ENCODE peak calls at places on chromosome X, in eight cellular contexts. One of them, this sample, is unnamed.

GRCh38 chrX:13899607-13900006 is 82.7 kb upstream of the GPM6B start:
- DNase-seq in ascending aorta: peak
- DNase-seq in H54: peak
- DNase-seq in Calu3: peak
- DNase-seq in IMR-90: peak
- DNase-seq in Ammon's horn: peak
- DNase-seq in tibial artery: peak
- DNase-seq in activated naive CD4-positive, alpha-beta T cell treated with anti-CD3 and anti-CD28 coated beads, Interleukin-2, amount 10 ng/mL, durations not matched to agents 7 days and 5 days: no peak
- DNase-seq in this sample: peak

GRCh38 chrX:141278306-141278705 is 36.0 kb upstream of the SPANXC start:
- DNase-seq in IMR-90: peak
- DNase-seq in ascending aorta: no peak
- DNase-seq in tibial artery: no peak
- DNase-seq in Ammon's horn: peak
- DNase-seq in activated naive CD4-positive, alpha-beta T cell treated with anti-CD3 and anti-CD28 coated beads, Interleukin-2, amount 10 ng/mL, durations not matched to agents 7 days and 5 days: no peak
- DNase-seq in H54: no peak
- DNase-seq in Calu3: peak
- DNase-seq in this sample: no peak

GRCh38 chrX:38305971-38306370 is 21.3 kb downstream of the RPGR start:
- DNase-seq in ascending aorta: no peak
- DNase-seq in Calu3: no peak
- DNase-seq in H54: no peak
- DNase-seq in tibial artery: no peak
- DNase-seq in Ammon's horn: no peak
- DNase-seq in activated naive CD4-positive, alpha-beta T cell treated with anti-CD3 and anti-CD28 coated beads, Interleukin-2, amount 10 ng/mL, durations not matched to agents 7 days and 5 days: no peak
- DNase-seq in IMR-90: no peak
- DNase-seq in this sample: no peak

GRCh38 chrX:121028419-121028818 is 19.0 kb upstream of the GLUD2 start:
- DNase-seq in Ammon's horn: no peak
- DNase-seq in activated naive CD4-positive, alpha-beta T cell treated with anti-CD3 and anti-CD28 coated beads, Interleukin-2, amount 10 ng/mL, durations not matched to agents 7 days and 5 days: no peak
- DNase-seq in tibial artery: no peak
- DNase-seq in H54: no peak
- DNase-seq in IMR-90: no peak
- DNase-seq in ascending aorta: no peak
- DNase-seq in Calu3: no peak
- DNase-seq in this sample: no peak

GRCh38 chrX:123803331-123803983 is 56.4 kb upstream of the XIAP start:
- DNase-seq in Calu3: peak
- DNase-seq in activated naive CD4-positive, alpha-beta T cell treated with anti-CD3 and anti-CD28 coated beads, Interleukin-2, amount 10 ng/mL, durations not matched to agents 7 days and 5 days: peak
- DNase-seq in tibial artery: peak
- DNase-seq in ascending aorta: no peak
- DNase-seq in H54: no peak
- DNase-seq in IMR-90: peak
- DNase-seq in Ammon's horn: no peak
- DNase-seq in this sample: peak

GRCh38 chrX:109624022-109624421 is 950 bp downstream of the KCNE5 start:
- DNase-seq in Calu3: no peak
- DNase-seq in Ammon's horn: peak
- DNase-seq in activated naive CD4-positive, alpha-beta T cell treated with anti-CD3 and anti-CD28 coated beads, Interleukin-2, amount 10 ng/mL, durations not matched to agents 7 days and 5 days: no peak
- DNase-seq in tibial artery: no peak
- DNase-seq in H54: no peak
- DNase-seq in IMR-90: no peak
- DNase-seq in ascending aorta: no peak
- DNase-seq in this sample: no peak

GRCh38 chrX:93242897-93243296 is 430.5 kb downstream of the NAP1L3 start:
- DNase-seq in tibial artery: no peak
- DNase-seq in Calu3: no peak
- DNase-seq in Ammon's horn: no peak
- DNase-seq in IMR-90: no peak
- DNase-seq in activated naive CD4-positive, alpha-beta T cell treated with anti-CD3 and anti-CD28 coated beads, Interleukin-2, amount 10 ng/mL, durations not matched to agents 7 days and 5 days: no peak
- DNase-seq in ascending aorta: no peak
- DNase-seq in H54: no peak
- DNase-seq in this sample: no peak

GRCh38 chrX:42519666-42520231 is 258.2 kb downstream of the PPP1R2C start:
- DNase-seq in tibial artery: no peak
- DNase-seq in Ammon's horn: no peak
- DNase-seq in Calu3: peak
- DNase-seq in ascending aorta: no peak
- DNase-seq in H54: no peak
- DNase-seq in activated naive CD4-positive, alpha-beta T cell treated with anti-CD3 and anti-CD28 coated beads, Interleukin-2, amount 10 ng/mL, durations not matched to agents 7 days and 5 days: no peak
- DNase-seq in IMR-90: peak
- DNase-seq in this sample: no peak

GRCh38 chrX:103362504-103362903 is 6.2 kb downstream of the TCEAL9 start:
- DNase-seq in Ammon's horn: no peak
- DNase-seq in activated naive CD4-positive, alpha-beta T cell treated with anti-CD3 and anti-CD28 coated beads, Interleukin-2, amount 10 ng/mL, durations not matched to agents 7 days and 5 days: no peak
- DNase-seq in ascending aorta: no peak
- DNase-seq in tibial artery: no peak
- DNase-seq in H54: no peak
- DNase-seq in IMR-90: peak
- DNase-seq in Calu3: no peak
- DNase-seq in this sample: no peak

GRCh38 chrX:9781941-9782340 is 4.3 kb upstream of the SHROOM2 start:
- DNase-seq in IMR-90: no peak
- DNase-seq in ascending aorta: no peak
- DNase-seq in Ammon's horn: no peak
- DNase-seq in tibial artery: no peak
- DNase-seq in Calu3: no peak
- DNase-seq in H54: no peak
- DNase-seq in activated naive CD4-positive, alpha-beta T cell treated with anti-CD3 and anti-CD28 coated beads, Interleukin-2, amount 10 ng/mL, durations not matched to agents 7 days and 5 days: no peak
- DNase-seq in this sample: no peak

GRCh38 chrX:51420610-51421009 is 75.8 kb downstream of the NUDT11 start:
- DNase-seq in H54: no peak
- DNase-seq in ascending aorta: no peak
- DNase-seq in IMR-90: peak
- DNase-seq in Ammon's horn: peak
- DNase-seq in Calu3: peak
- DNase-seq in activated naive CD4-positive, alpha-beta T cell treated with anti-CD3 and anti-CD28 coated beads, Interleukin-2, amount 10 ng/mL, durations not matched to agents 7 days and 5 days: peak
- DNase-seq in tibial artery: no peak
- DNase-seq in this sample: peak

GRCh38 chrX:46573896-46574336 is 351 bp downstream of the CHST7 start:
- DNase-seq in Calu3: peak
- DNase-seq in tibial artery: peak
- DNase-seq in activated naive CD4-positive, alpha-beta T cell treated with anti-CD3 and anti-CD28 coated beads, Interleukin-2, amount 10 ng/mL, durations not matched to agents 7 days and 5 days: peak
- DNase-seq in Ammon's horn: no peak
- DNase-seq in H54: no peak
- DNase-seq in ascending aorta: no peak
- DNase-seq in IMR-90: peak
- DNase-seq in this sample: peak

GRCh38 chrX:5399403-5399802 is 829.3 kb downstream of the NLGN4X start:
- DNase-seq in IMR-90: no peak
- DNase-seq in activated naive CD4-positive, alpha-beta T cell treated with anti-CD3 and anti-CD28 coated beads, Interleukin-2, amount 10 ng/mL, durations not matched to agents 7 days and 5 days: no peak
- DNase-seq in ascending aorta: no peak
- DNase-seq in H54: no peak
- DNase-seq in Calu3: no peak
- DNase-seq in Ammon's horn: no peak
- DNase-seq in tibial artery: no peak
- DNase-seq in this sample: no peak

GRCh38 chrX:49040376-49040955 is 2.7 kb downstream of the TFE3 start:
- DNase-seq in Ammon's horn: no peak
- DNase-seq in Calu3: no peak
- DNase-seq in ascending aorta: no peak
- DNase-seq in activated naive CD4-positive, alpha-beta T cell treated with anti-CD3 and anti-CD28 coated beads, Interleukin-2, amount 10 ng/mL, durations not matched to agents 7 days and 5 days: no peak
- DNase-seq in IMR-90: peak
- DNase-seq in H54: no peak
- DNase-seq in tibial artery: no peak
- DNase-seq in this sample: no peak

GRCh38 chrX:25012433-25012735 is 3.4 kb downstream of the ARX start:
- DNase-seq in Calu3: no peak
- DNase-seq in ascending aorta: no peak
- DNase-seq in IMR-90: no peak
- DNase-seq in Ammon's horn: no peak
- DNase-seq in tibial artery: no peak
- DNase-seq in activated naive CD4-positive, alpha-beta T cell treated with anti-CD3 and anti-CD28 coated beads, Interleukin-2, amount 10 ng/mL, durations not matched to agents 7 days and 5 days: no peak
- DNase-seq in H54: no peak
- DNase-seq in this sample: no peak

GRCh38 chrX:50799531-50799961 is 14.4 kb downstream of the SHROOM4 start:
- DNase-seq in Calu3: no peak
- DNase-seq in ascending aorta: no peak
- DNase-seq in activated naive CD4-positive, alpha-beta T cell treated with anti-CD3 and anti-CD28 coated beads, Interleukin-2, amount 10 ng/mL, durations not matched to agents 7 days and 5 days: no peak
- DNase-seq in tibial artery: no peak
- DNase-seq in H54: no peak
- DNase-seq in Ammon's horn: no peak
- DNase-seq in IMR-90: peak
- DNase-seq in this sample: no peak

GRCh38 chrX:130560558-130560957 is 158.8 kb downstream of the RBMX2 start:
- DNase-seq in activated naive CD4-positive, alpha-beta T cell treated with anti-CD3 and anti-CD28 coated beads, Interleukin-2, amount 10 ng/mL, durations not matched to agents 7 days and 5 days: no peak
- DNase-seq in IMR-90: no peak
- DNase-seq in tibial artery: no peak
- DNase-seq in H54: no peak
- DNase-seq in ascending aorta: no peak
- DNase-seq in Calu3: no peak
- DNase-seq in Ammon's horn: no peak
- DNase-seq in this sample: no peak

GRCh38 chrX:29233592-29234179 is 646.4 kb downstream of the IL1RAPL1 start:
- DNase-seq in IMR-90: no peak
- DNase-seq in tibial artery: no peak
- DNase-seq in ascending aorta: no peak
- DNase-seq in H54: no peak
- DNase-seq in Ammon's horn: no peak
- DNase-seq in activated naive CD4-positive, alpha-beta T cell treated with anti-CD3 and anti-CD28 coated beads, Interleukin-2, amount 10 ng/mL, durations not matched to agents 7 days and 5 days: no peak
- DNase-seq in Calu3: no peak
- DNase-seq in this sample: no peak

GRCh38 chrX:71998836-71999509 is 88.3 kb downstream of the NHSL2 start:
- DNase-seq in ascending aorta: no peak
- DNase-seq in IMR-90: no peak
- DNase-seq in H54: peak
- DNase-seq in activated naive CD4-positive, alpha-beta T cell treated with anti-CD3 and anti-CD28 coated beads, Interleukin-2, amount 10 ng/mL, durations not matched to agents 7 days and 5 days: peak
- DNase-seq in Calu3: peak
- DNase-seq in tibial artery: peak
- DNase-seq in Ammon's horn: peak
- DNase-seq in this sample: no peak

GRCh38 chrX:120308558-120308957 is 2.7 kb downstream of the TMEM255A start:
- DNase-seq in IMR-90: no peak
- DNase-seq in ascending aorta: no peak
- DNase-seq in Calu3: peak
- DNase-seq in Ammon's horn: no peak
- DNase-seq in activated naive CD4-positive, alpha-beta T cell treated with anti-CD3 and anti-CD28 coated beads, Interleukin-2, amount 10 ng/mL, durations not matched to agents 7 days and 5 days: no peak
- DNase-seq in H54: no peak
- DNase-seq in tibial artery: no peak
- DNase-seq in this sample: no peak

GRCh38 chrX:117641913-117642656 is 474.5 kb downstream of the KLHL13 start:
- DNase-seq in activated naive CD4-positive, alpha-beta T cell treated with anti-CD3 and anti-CD28 coated beads, Interleukin-2, amount 10 ng/mL, durations not matched to agents 7 days and 5 days: no peak
- DNase-seq in tibial artery: no peak
- DNase-seq in H54: no peak
- DNase-seq in Ammon's horn: no peak
- DNase-seq in Calu3: no peak
- DNase-seq in ascending aorta: no peak
- DNase-seq in IMR-90: no peak
- DNase-seq in this sample: no peak

GRCh38 chrX:112841114-112841819 is 636 bp upstream of the AMOT start:
- DNase-seq in activated naive CD4-positive, alpha-beta T cell treated with anti-CD3 and anti-CD28 coated beads, Interleukin-2, amount 10 ng/mL, durations not matched to agents 7 days and 5 days: peak
- DNase-seq in ascending aorta: peak
- DNase-seq in Ammon's horn: peak
- DNase-seq in tibial artery: peak
- DNase-seq in H54: peak
- DNase-seq in IMR-90: peak
- DNase-seq in Calu3: peak
- DNase-seq in this sample: peak

GRCh38 chrX:136220535-136220934 is 30.7 kb downstream of the MAP7D3 start:
- DNase-seq in IMR-90: no peak
- DNase-seq in tibial artery: no peak
- DNase-seq in Ammon's horn: no peak
- DNase-seq in activated naive CD4-positive, alpha-beta T cell treated with anti-CD3 and anti-CD28 coated beads, Interleukin-2, amount 10 ng/mL, durations not matched to agents 7 days and 5 days: no peak
- DNase-seq in H54: no peak
- DNase-seq in ascending aorta: no peak
- DNase-seq in Calu3: no peak
- DNase-seq in this sample: peak

GRCh38 chrX:29965634-29966033 is 249.7 kb upstream of the MAGEB2 start:
- DNase-seq in H54: no peak
- DNase-seq in IMR-90: no peak
- DNase-seq in Ammon's horn: no peak
- DNase-seq in tibial artery: no peak
- DNase-seq in activated naive CD4-positive, alpha-beta T cell treated with anti-CD3 and anti-CD28 coated beads, Interleukin-2, amount 10 ng/mL, durations not matched to agents 7 days and 5 days: no peak
- DNase-seq in ascending aorta: no peak
- DNase-seq in Calu3: no peak
- DNase-seq in this sample: no peak

GRCh38 chrX:16162391-16162790 is 4.9 kb upstream of the MAGEB17 start:
- DNase-seq in H54: no peak
- DNase-seq in Calu3: no peak
- DNase-seq in tibial artery: no peak
- DNase-seq in activated naive CD4-positive, alpha-beta T cell treated with anti-CD3 and anti-CD28 coated beads, Interleukin-2, amount 10 ng/mL, durations not matched to agents 7 days and 5 days: no peak
- DNase-seq in Ammon's horn: no peak
- DNase-seq in IMR-90: no peak
- DNase-seq in ascending aorta: no peak
- DNase-seq in this sample: no peak

GRCh38 chrX:139932077-139932900 is 564 bp downstream of the ATP11C start:
- DNase-seq in Ammon's horn: peak
- DNase-seq in H54: peak
- DNase-seq in ascending aorta: peak
- DNase-seq in tibial artery: peak
- DNase-seq in activated naive CD4-positive, alpha-beta T cell treated with anti-CD3 and anti-CD28 coated beads, Interleukin-2, amount 10 ng/mL, durations not matched to agents 7 days and 5 days: peak
- DNase-seq in Calu3: peak
- DNase-seq in IMR-90: peak
- DNase-seq in this sample: peak

GRCh38 chrX:131816551-131817136 is 206.5 kb upstream of the STK26 start:
- DNase-seq in H54: no peak
- DNase-seq in ascending aorta: peak
- DNase-seq in Ammon's horn: peak
- DNase-seq in tibial artery: peak
- DNase-seq in activated naive CD4-positive, alpha-beta T cell treated with anti-CD3 and anti-CD28 coated beads, Interleukin-2, amount 10 ng/mL, durations not matched to agents 7 days and 5 days: peak
- DNase-seq in Calu3: no peak
- DNase-seq in IMR-90: peak
- DNase-seq in this sample: no peak

GRCh38 chrX:31854716-31855115 is 782.9 kb upstream of the FTHL17 start:
- DNase-seq in ascending aorta: no peak
- DNase-seq in H54: no peak
- DNase-seq in Ammon's horn: no peak
- DNase-seq in IMR-90: no peak
- DNase-seq in tibial artery: no peak
- DNase-seq in Calu3: no peak
- DNase-seq in activated naive CD4-positive, alpha-beta T cell treated with anti-CD3 and anti-CD28 coated beads, Interleukin-2, amount 10 ng/mL, durations not matched to agents 7 days and 5 days: no peak
- DNase-seq in this sample: no peak

GRCh38 chrX:48649109-48649508 is 34.5 kb upstream of the WAS start:
- DNase-seq in H54: no peak
- DNase-seq in ascending aorta: no peak
- DNase-seq in Calu3: no peak
- DNase-seq in tibial artery: no peak
- DNase-seq in IMR-90: peak
- DNase-seq in Ammon's horn: no peak
- DNase-seq in activated naive CD4-positive, alpha-beta T cell treated with anti-CD3 and anti-CD28 coated beads, Interleukin-2, amount 10 ng/mL, durations not matched to agents 7 days and 5 days: no peak
- DNase-seq in this sample: no peak

GRCh38 chrX:119374736-119375135 is 24.4 kb upstream of the SLC25A43 start:
- DNase-seq in ascending aorta: no peak
- DNase-seq in IMR-90: peak
- DNase-seq in H54: no peak
- DNase-seq in activated naive CD4-positive, alpha-beta T cell treated with anti-CD3 and anti-CD28 coated beads, Interleukin-2, amount 10 ng/mL, durations not matched to agents 7 days and 5 days: no peak
- DNase-seq in Ammon's horn: no peak
- DNase-seq in Calu3: no peak
- DNase-seq in tibial artery: no peak
- DNase-seq in this sample: no peak

GRCh38 chrX:49237060-49237459 is 1.8 kb downstream of the CCDC22 start:
- DNase-seq in IMR-90: no peak
- DNase-seq in H54: no peak
- DNase-seq in Ammon's horn: peak
- DNase-seq in ascending aorta: no peak
- DNase-seq in activated naive CD4-positive, alpha-beta T cell treated with anti-CD3 and anti-CD28 coated beads, Interleukin-2, amount 10 ng/mL, durations not matched to agents 7 days and 5 days: no peak
- DNase-seq in tibial artery: peak
- DNase-seq in Calu3: no peak
- DNase-seq in this sample: no peak

GRCh38 chrX:78658851-78659744 is at the start of gene RTL3:
- DNase-seq in activated naive CD4-positive, alpha-beta T cell treated with anti-CD3 and anti-CD28 coated beads, Interleukin-2, amount 10 ng/mL, durations not matched to agents 7 days and 5 days: no peak
- DNase-seq in IMR-90: peak
- DNase-seq in Ammon's horn: peak
- DNase-seq in tibial artery: no peak
- DNase-seq in Calu3: no peak
- DNase-seq in ascending aorta: no peak
- DNase-seq in H54: no peak
- DNase-seq in this sample: no peak

GRCh38 chrX:40172169-40172979 is 74.6 kb upstream of the BCOR start:
- DNase-seq in Calu3: no peak
- DNase-seq in IMR-90: peak
- DNase-seq in ascending aorta: peak
- DNase-seq in tibial artery: peak
- DNase-seq in H54: no peak
- DNase-seq in Ammon's horn: no peak
- DNase-seq in activated naive CD4-positive, alpha-beta T cell treated with anti-CD3 and anti-CD28 coated beads, Interleukin-2, amount 10 ng/mL, durations not matched to agents 7 days and 5 days: peak
- DNase-seq in this sample: no peak

GRCh38 chrX:150566734-150567182 is 1.7 kb upstream of the MTM1 start:
- DNase-seq in H54: no peak
- DNase-seq in Calu3: no peak
- DNase-seq in tibial artery: no peak
- DNase-seq in ascending aorta: no peak
- DNase-seq in IMR-90: no peak
- DNase-seq in activated naive CD4-positive, alpha-beta T cell treated with anti-CD3 and anti-CD28 coated beads, Interleukin-2, amount 10 ng/mL, durations not matched to agents 7 days and 5 days: no peak
- DNase-seq in Ammon's horn: peak
- DNase-seq in this sample: no peak